ENCODE peak calls at places on chromosomes 12 and 14, in six cellular contexts. N is breast epithelium, A is midbrain, X is fibroblast of lung, J is fibroblast of mammary gland, H is NCI-H1105 treated with DMSO at 0.1 percent for 48 hours. V is an unnamed sample.

GRCh38 chr14:37034410-37035285 is 137.8 kb downstream of the SLC25A21 start:
- DNase-seq in X (peak), J (peak), N (no peak), A (no peak), H (no peak), V (no peak)

GRCh38 chr14:103744621-103745395 is 29.2 kb downstream of the ZFYVE21 start:
- DNase-seq in N (no peak), H (no peak), X (no peak), J (no peak), A (no peak), V (no peak)

GRCh38 chr12:109157986-109158385 is 41.6 kb downstream of the ACACB start:
- DNase-seq in X (no peak), N (no peak), H (no peak), A (no peak), J (no peak), V (no peak)

GRCh38 chr14:52902971-52903385 is 47.9 kb downstream of the FERMT2 start:
- DNase-seq in A (no peak), N (no peak), X (peak), J (peak), H (no peak), V (no peak)

GRCh38 chr14:47186491-47186890 is 488.9 kb downstream of the MDGA2 start:
- DNase-seq in X (no peak), N (no peak), A (no peak), J (peak), H (peak), V (no peak)

GRCh38 chr12:77924703-77925102 is 94.0 kb downstream of the NAV3 start:
- DNase-seq in N (no peak), H (no peak), X (peak), A (no peak), J (peak), V (peak)

GRCh38 chr14:88256997-88257755 is 65.9 kb downstream of the KCNK10 start:
- DNase-seq in A (no peak), J (no peak), H (no peak), X (no peak), N (no peak), V (no peak)

GRCh38 chr14:56694609-56695008 is 115.0 kb downstream of the TMEM260 start:
- DNase-seq in N (no peak), A (no peak), J (no peak), H (no peak), X (no peak), V (no peak)

GRCh38 chr12:80053048-80053790 is 46.1 kb upstream of the OTOGL start:
- DNase-seq in H (no peak), X (peak), A (no peak), N (no peak), J (peak), V (no peak)

GRCh38 chr14:39417014-39417413 is 15.2 kb downstream of the FBXO33 start:
- DNase-seq in J (peak), H (no peak), N (no peak), A (no peak), X (no peak), V (no peak)

GRCh38 chr12:19971396-19971802 is 396.9 kb upstream of the PDE3A start:
- DNase-seq in J (peak), X (peak), A (no peak), H (no peak), N (no peak), V (no peak)

GRCh38 chr14:99593971-99594841 is 9.8 kb downstream of the CCDC85C start:
- DNase-seq in N (no peak), J (no peak), A (no peak), H (no peak), X (no peak), V (no peak)

GRCh38 chr14:69673578-69674305 is 62.3 kb downstream of the SUSD6 start:
- DNase-seq in H (no peak), A (no peak), N (no peak), J (no peak), X (no peak), V (no peak)

GRCh38 chr14:34684578-34684977 is 29.8 kb downstream of the CFL2 start:
- DNase-seq in A (no peak), J (peak), N (no peak), X (peak), H (no peak), V (no peak)

GRCh38 chr12:100959481-100959880 is 164.9 kb downstream of the ANO4 start:
- DNase-seq in A (no peak), X (peak), N (no peak), H (no peak), J (peak), V (no peak)

GRCh38 chr14:36941783-36942521 is 230.5 kb downstream of the SLC25A21 start:
- DNase-seq in N (peak), A (peak), X (peak), J (peak), H (peak), V (peak)

GRCh38 chr14:51356381-51356780 is 116.3 kb downstream of the TMX1 start:
- DNase-seq in J (no peak), X (no peak), A (peak), N (no peak), H (no peak), V (no peak)

GRCh38 chr12:49973361-49973830 is 649 bp downstream of the AQP6 start:
- DNase-seq in J (no peak), N (no peak), X (no peak), H (no peak), A (no peak), V (no peak)

GRCh38 chr12:116559330-116560080 is at the start of gene MAP1LC3B2:
- DNase-seq in J (peak), N (no peak), X (peak), A (peak), H (no peak), V (peak)

GRCh38 chr12:110249716-110250225 is 31.3 kb upstream of the ATP2A2 start:
- DNase-seq in A (peak), X (no peak), J (no peak), N (no peak), H (no peak), V (no peak)

GRCh38 chr12:131921866-131922769 is 7.0 kb upstream of the PUS1 start:
- DNase-seq in X (no peak), N (no peak), H (no peak), J (no peak), A (no peak), V (no peak)

GRCh38 chr14:36866867-36867266 is 205.2 kb downstream of the PAX9 start:
- DNase-seq in H (no peak), N (no peak), X (no peak), A (no peak), J (no peak), V (no peak)

GRCh38 chr12:57621497-57622292 is 10.5 kb downstream of the ARHGEF25 start:
- DNase-seq in H (peak), J (peak), N (no peak), A (peak), X (no peak), V (no peak)

GRCh38 chr14:32635103-32635719 is 303.5 kb upstream of the NPAS3 start:
- DNase-seq in H (no peak), X (peak), N (no peak), A (no peak), J (peak), V (no peak)

GRCh38 chr14:87149583-87150354 is 843.2 kb downstream of the GALC start:
- DNase-seq in N (no peak), J (peak), A (no peak), X (peak), H (peak), V (peak)

GRCh38 chr14:100892496-100893227 is 10.9 kb downstream of the RTL1 start:
- DNase-seq in J (no peak), N (peak), X (no peak), A (no peak), H (no peak), V (no peak)

GRCh38 chr14:52583544-52583943 is 30.9 kb downstream of the GPR137C start:
- DNase-seq in A (no peak), J (peak), N (no peak), H (no peak), X (peak), V (no peak)

GRCh38 chr12:76265424-76266180 is 82.6 kb downstream of the BBS10 start:
- DNase-seq in J (no peak), N (no peak), X (no peak), A (no peak), H (no peak), V (no peak)

GRCh38 chr14:68511727-68512047 is 281.2 kb downstream of the ZFP36L1 start:
- DNase-seq in X (no peak), H (no peak), N (no peak), J (no peak), A (no peak), V (no peak)

GRCh38 chr12:88552672-88553079 is 27.6 kb downstream of the KITLG start:
- DNase-seq in J (peak), H (no peak), A (no peak), N (no peak), X (no peak), V (no peak)

GRCh38 chr14:90368946-90369721 is 27.7 kb upstream of the CALM1 start:
- DNase-seq in J (peak), N (no peak), A (peak), H (peak), X (peak), V (no peak)

GRCh38 chr14:50675597-50675996 is 7.5 kb upstream of the SAV1 start:
- DNase-seq in X (no peak), A (no peak), H (no peak), J (no peak), N (no peak), V (no peak)

GRCh38 chr14:77653473-77653872 is 37.0 kb upstream of the SPTLC2 start:
- DNase-seq in H (no peak), X (no peak), A (no peak), N (no peak), J (no peak), V (no peak)

GRCh38 chr12:48177985-48178384 is 5.5 kb upstream of the CCDC184 start:
- DNase-seq in J (no peak), X (no peak), N (no peak), A (no peak), H (no peak), V (no peak)

GRCh38 chr12:80861636-80862378 is 75.9 kb downstream of the LIN7A start:
- DNase-seq in H (no peak), X (peak), A (no peak), J (peak), N (no peak), V (no peak)